ENCODE peak calls at places on chromosomes 12 and 14, in four cellular contexts. H is gastrocnemius medialis, J is cardiac muscle cell, W is GM23248. K is an unnamed sample.

GRCh38 chr12:82517027-82517426 is 158.7 kb downstream of the METTL25 start:
- DNase-seq in H (no peak), J (no peak), W (peak), K (peak)

GRCh38 chr14:69662636-69663321 is 51.4 kb downstream of the SUSD6 start:
- DNase-seq in J (no peak), W (peak), H (no peak), K (no peak)

GRCh38 chr12:130054803-130055202 is 107.5 kb upstream of the FZD10 start:
- DNase-seq in H (no peak), W (no peak), J (no peak), K (no peak)

GRCh38 chr12:104083769-104084475 is 19.6 kb downstream of the HCFC2 start:
- DNase-seq in H (no peak), J (no peak), W (no peak), K (no peak)

GRCh38 chr12:104570174-104570907 is 113.6 kb downstream of the CHST11 start:
- DNase-seq in J (no peak), H (no peak), W (no peak), K (no peak)

GRCh38 chr14:105084741-105085571 is 19.7 kb upstream of the GPR132 start:
- DNase-seq in J (no peak), H (no peak), W (no peak), K (no peak)

GRCh38 chr14:30521899-30522736 is 36.8 kb upstream of the G2E3 start:
- DNase-seq in H (no peak), J (peak), W (peak), K (peak)

GRCh38 chr14:69328317-69328716 is 68.4 kb downstream of the GALNT16 start:
- DNase-seq in J (no peak), W (no peak), H (no peak), K (no peak)

GRCh38 chr12:49665384-49665783 is 41.8 kb downstream of the FMNL3 start:
- DNase-seq in J (no peak), W (no peak), H (no peak), K (no peak)

GRCh38 chr12:16324300-16324699 is 23.1 kb upstream of the MGST1 start:
- DNase-seq in J (no peak), W (no peak), H (no peak), K (no peak)

GRCh38 chr12:57772429-57773322 is at the start of gene EEF1AKMT3:
- DNase-seq in W (peak), H (peak), J (peak), K (peak)

GRCh38 chr12:2891240-2892053 is 756 bp downstream of the TULP3 start:
- DNase-seq in W (peak), H (peak), J (peak), K (peak)

GRCh38 chr12:78880078-78880477 is 15.5 kb downstream of the SYT1 start:
- DNase-seq in J (no peak), H (no peak), W (peak), K (no peak)

GRCh38 chr12:55719371-55719770 is 822 bp upstream of the RDH5 start:
- DNase-seq in W (no peak), H (no peak), J (no peak), K (no peak)

GRCh38 chr12:116982721-116983502 is 72.2 kb downstream of the FBXW8 start:
- DNase-seq in J (no peak), H (no peak), W (peak), K (no peak)

GRCh38 chr14:79708991-79709390 is 502.3 kb downstream of the DIO2 start:
- DNase-seq in J (no peak), H (no peak), W (no peak), K (no peak)

GRCh38 chr14:24629521-24629920 is 4.5 kb downstream of the GZMB start:
- DNase-seq in H (no peak), J (no peak), W (no peak), K (no peak)

GRCh38 chr12:67269632-67270578 is 747 bp downstream of the CAND1 start:
- DNase-seq in J (peak), H (no peak), W (peak), K (peak)

DNA sequence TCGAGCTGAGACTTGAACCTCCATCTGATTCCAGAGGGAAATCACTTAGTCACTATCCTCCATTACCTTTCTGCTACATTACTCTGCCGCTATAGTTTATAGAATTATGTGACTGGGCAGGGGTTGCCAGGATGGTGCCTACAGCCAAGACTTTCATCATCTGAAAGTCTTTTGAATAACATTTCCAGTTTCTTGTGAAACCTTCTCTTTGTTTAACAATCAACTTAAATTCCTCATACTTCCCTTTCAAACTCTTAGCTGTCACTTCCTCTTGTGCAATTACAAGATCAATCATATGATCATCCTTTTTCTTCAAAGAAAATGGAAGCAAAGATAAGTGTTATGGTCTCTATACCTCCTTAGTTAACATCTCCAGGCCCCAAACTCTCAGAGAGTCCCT is 25.4 kb upstream of the PELI2 start:
- DNase-seq in J (no peak), H (no peak), W (no peak), K (no peak)
- H3K27ac ChIP-seq in J (no peak), H (no peak), W (no peak), K (no peak)

GRCh38 chr14:60756847-60757246 is 22.3 kb downstream of the MNAT1 start:
- DNase-seq in W (peak), H (no peak), J (peak), K (no peak)

GRCh38 chr14:60758875-60759274 is 24.3 kb downstream of the MNAT1 start:
- DNase-seq in H (no peak), W (no peak), J (no peak), K (no peak)

GRCh38 chr14:60757617-60758016 is 23.1 kb downstream of the MNAT1 start:
- DNase-seq in H (no peak), J (no peak), W (peak), K (peak)

GRCh38 chr14:60753264-60754126 is 18.9 kb downstream of the MNAT1 start:
- DNase-seq in H (no peak), J (no peak), W (no peak), K (no peak)
- H3K27ac ChIP-seq in H (no peak), J (no peak), W (no peak), K (no peak)

GRCh38 chr12:70365398-70365647 is 767 bp upstream of the KCNMB4 start:
- DNase-seq in J (no peak), W (no peak), H (no peak), K (no peak)

GRCh38 chr12:70367268-70368141 is 1.4 kb downstream of the KCNMB4 start:
- DNase-seq in H (no peak), J (peak), W (peak), K (peak)

GRCh38 chr12:70365648-70366518 is at the start of gene KCNMB4:
- DNase-seq in J (peak), H (peak), W (peak), K (peak)

GRCh38 chr12:70364695-70365397 is 1.2 kb upstream of the KCNMB4 start:
- DNase-seq in J (peak), W (no peak), H (no peak), K (peak)

GRCh38 chr12:70366581-70367267 is 634 bp downstream of the KCNMB4 start:
- DNase-seq in W (peak), H (peak), J (peak), K (peak)
- H3K27ac ChIP-seq in W (no peak), H (no peak), J (peak), K (no peak)

GRCh38 chr14:76904740-76905569 is 78.7 kb downstream of the LRRC74A start:
- DNase-seq in W (peak), H (peak), J (no peak), K (peak)

GRCh38 chr14:76901171-76902055 is 75.2 kb downstream of the LRRC74A start:
- DNase-seq in W (peak), J (no peak), H (no peak), K (peak)

GRCh38 chr14:76902591-76902990 is 76.4 kb downstream of the LRRC74A start:
- DNase-seq in J (no peak), H (no peak), W (no peak), K (no peak)

GRCh38 chr14:76900406-76901085 is 74.3 kb downstream of the LRRC74A start:
- DNase-seq in H (no peak), W (no peak), J (no peak), K (no peak)

DNA sequence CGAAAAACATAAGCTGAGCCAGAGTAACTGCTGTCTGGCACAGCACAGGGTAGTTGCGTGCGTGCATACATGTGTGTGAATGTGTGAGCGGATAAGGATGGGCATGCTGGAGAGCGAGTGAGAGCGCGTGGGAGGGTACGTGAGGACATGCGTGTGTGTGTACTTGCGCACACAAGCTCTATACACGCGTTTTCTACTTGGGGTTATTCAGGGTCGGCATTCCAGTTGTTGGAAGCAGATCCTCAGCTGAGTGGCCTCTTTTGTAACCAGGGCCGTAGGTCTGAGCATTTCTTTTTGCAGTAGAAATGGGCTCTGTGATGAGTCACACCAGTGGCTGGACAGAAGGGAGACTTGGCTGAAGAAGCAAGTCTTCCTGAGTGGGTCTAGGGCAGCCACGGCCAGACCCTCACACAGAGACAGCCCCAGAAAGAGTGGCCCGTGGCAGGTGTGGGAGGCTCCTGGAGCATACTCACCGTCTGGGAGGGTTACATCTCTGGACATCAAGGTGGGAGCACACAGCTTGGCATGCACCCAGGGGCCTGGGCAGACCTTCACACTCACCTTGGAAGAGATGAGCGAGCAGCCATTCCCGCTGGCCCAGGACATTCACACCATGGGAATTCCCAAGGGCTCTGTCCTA is 78.0 kb downstream of the LRRC74A start:
- DNase-seq in W (peak), J (no peak), H (peak), K (peak)
- H3K27ac ChIP-seq in W (peak), J (no peak), H (peak), K (peak)

GRCh38 chr14:98931126-98931525 is 340.9 kb downstream of the BCL11B start:
- DNase-seq in H (no peak), J (no peak), W (no peak), K (no peak)
- H3K27ac ChIP-seq in H (no peak), J (no peak), W (no peak), K (no peak)

K was measured in mammary epithelial cell.